ENCODE peak calls at places on chromosomes 6 and 20, in ten cellular contexts. K, O, L, Y, N, M, U, Z, D and P are unnamed samples.
A peak's percentile ranks its signal among the peaks of the same experiment; 100 is the strongest.

GRCh38 chr20:45944151-45944964 is 9.9 kb downstream of the PCIF1 start:
- DNase-seq in K (no peak), O (no peak), L (no peak), Y (no peak), N (no peak), M (no peak), U (no peak), Z (no peak), D (peak; percentile 28), P (no peak)

GRCh38 chr20:50848341-50848808 is 53.5 kb downstream of the BCAS4 start:
- DNase-seq in K (no peak), O (no peak), L (no peak), Y (peak; percentile 93), N (no peak), M (no peak), U (no peak), Z (peak; percentile 33), D (no peak), P (no peak)

GRCh38 chr6:108780784-108781183 is 67.4 kb upstream of the ARMC2 start:
- DNase-seq in K (no peak), O (no peak), L (no peak), Y (no peak), N (no peak), M (no peak), U (no peak), Z (no peak), D (no peak), P (no peak)

GRCh38 chr20:36647194-36648121 is 1.5 kb upstream of the SLA2 start:
- DNase-seq in K (no peak), O (no peak), L (no peak), Y (no peak), N (no peak), M (no peak), U (no peak), Z (no peak), D (no peak), P (no peak)

GRCh38 chr6:133468591-133468990 is 227.4 kb downstream of the EYA4 start:
- DNase-seq in K (no peak), O (no peak), L (no peak), Y (no peak), N (no peak), M (no peak), U (no peak), Z (no peak), D (no peak), P (no peak)

GRCh38 chr20:62376112-62377063 is 9.3 kb upstream of the LAMA5 start:
- DNase-seq in K (no peak), O (peak; percentile 63), L (peak; percentile 32), Y (peak; percentile 70), N (no peak), M (no peak), U (peak; percentile 64), Z (peak; percentile 55), D (no peak), P (no peak)

GRCh38 chr20:58447733-58448391 is 58.8 kb downstream of the VAPB start:
- DNase-seq in K (peak; percentile 66), O (no peak), L (peak; percentile 58), Y (peak; percentile 65), N (no peak), M (no peak), U (peak; percentile 53), Z (no peak), D (peak; percentile 48), P (no peak)

GRCh38 chr20:1858859-1859258 is 36.3 kb upstream of the SIRPA start:
- DNase-seq in K (no peak), O (no peak), L (peak; percentile 25), Y (no peak), N (no peak), M (no peak), U (no peak), Z (no peak), D (no peak), P (no peak)

GRCh38 chr6:134746125-134746524 is 203.8 kb downstream of the ALDH8A1 start:
- DNase-seq in K (no peak), O (no peak), L (no peak), Y (no peak), N (no peak), M (no peak), U (no peak), Z (no peak), D (no peak), P (no peak)

GRCh38 chr20:50627747-50628146 is 63.6 kb downstream of the RIPOR3 start:
- DNase-seq in K (no peak), O (no peak), L (no peak), Y (no peak), N (no peak), M (no peak), U (no peak), Z (no peak), D (no peak), P (no peak)

GRCh38 chr20:63280929-63281545 is 8.4 kb downstream of the ARFGAP1 start:
- DNase-seq in K (no peak), O (no peak), L (no peak), Y (no peak), N (no peak), M (no peak), U (no peak), Z (no peak), D (peak; percentile 49), P (no peak)

GRCh38 chr6:30570263-30570662 is 979 bp upstream of the ABCF1 start:
- DNase-seq in K (no peak), O (no peak), L (no peak), Y (no peak), N (no peak), M (no peak), U (no peak), Z (no peak), D (no peak), P (no peak)
- TF ChIP-seq POLR2A in K (no peak), O (no peak), L (no peak), Y (no peak), N (no peak), M (no peak), U (no peak), Z (no peak), D (no peak), P (no peak)

DNA sequence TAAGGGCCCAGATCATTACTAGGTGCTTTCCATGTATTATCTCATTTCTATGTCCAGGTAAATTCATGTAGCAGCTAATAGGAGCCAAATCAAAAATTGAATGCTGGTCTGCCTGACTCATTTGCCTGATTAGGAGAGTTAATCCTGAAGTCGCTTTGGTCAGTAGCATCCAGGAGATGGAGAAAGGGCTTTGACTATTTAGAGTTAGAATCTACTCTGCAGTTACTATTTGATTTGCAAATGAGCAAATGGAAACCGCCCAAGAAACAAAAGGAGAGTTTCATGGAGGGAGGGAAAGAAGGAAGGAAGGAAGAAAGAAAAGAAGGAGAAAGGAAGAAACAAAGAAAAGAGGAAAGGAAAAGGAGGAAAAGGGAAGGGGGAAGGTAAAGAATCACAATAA is 539.6 kb upstream of the MMS22L start:
- DNase-seq in K (no peak), O (no peak), L (no peak), Y (no peak), N (no peak), M (no peak), U (no peak), Z (no peak), D (no peak), P (no peak)
- TF ChIP-seq POLR2A in K (no peak), O (no peak), L (no peak), Y (no peak), N (no peak), M (no peak), U (no peak), Z (no peak), D (no peak), P (no peak)

GRCh38 chr20:49398401-49399144 is 83.9 kb downstream of the KCNB1 start:
- DNase-seq in K (no peak), O (no peak), L (no peak), Y (no peak), N (no peak), M (no peak), U (no peak), Z (no peak), D (peak; percentile 24), P (no peak)
- TF ChIP-seq POLR2A in K (no peak), O (no peak), L (no peak), Y (no peak), N (no peak), M (no peak), U (no peak), Z (no peak), D (no peak), P (no peak)

GRCh38 chr6:32576261-32576660 is 13.4 kb downstream of the HLA-DRB1 start:
- DNase-seq in K (no peak), O (no peak), L (no peak), Y (no peak), N (no peak), M (no peak), U (no peak), Z (no peak), D (no peak), P (no peak)
- TF ChIP-seq POLR2A in K (no peak), O (no peak), L (no peak), Y (no peak), N (no peak), M (no peak), U (no peak), Z (no peak), D (no peak), P (no peak)

DNA sequence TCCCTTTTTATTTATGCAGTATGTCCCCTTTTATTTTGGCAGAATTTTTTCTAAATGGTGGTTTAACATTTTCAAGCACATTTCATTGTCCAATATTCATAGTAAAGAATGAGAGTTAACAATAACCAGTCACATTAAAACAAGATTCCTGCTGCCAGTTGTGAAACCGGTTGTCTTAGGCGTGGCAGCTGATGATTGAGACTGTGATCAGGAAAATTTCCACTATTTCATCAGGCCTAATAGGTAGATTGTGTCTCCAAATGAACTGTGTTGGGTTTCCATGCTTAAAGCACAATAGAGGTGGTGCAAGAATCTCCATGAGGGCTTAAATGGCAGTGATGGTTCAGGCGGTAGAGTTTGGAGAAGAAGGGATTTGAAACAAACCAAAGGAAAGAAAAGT is 15.3 kb downstream of the PRDM1 start:
- DNase-seq in K (no peak), O (no peak), L (no peak), Y (no peak), N (no peak), M (no peak), U (no peak), Z (no peak), D (no peak), P (no peak)
- TF ChIP-seq POLR2A in K (no peak), O (no peak), L (no peak), Y (no peak), N (no peak), M (no peak), U (no peak), Z (no peak), D (no peak), P (no peak)

GRCh38 chr6:56595490-56596122 is 47.1 kb downstream of the DST start:
- DNase-seq in K (peak; percentile 76), O (peak; percentile 49), L (peak; percentile 30), Y (peak; percentile 21), N (no peak), M (no peak), U (no peak), Z (peak; percentile 29), D (peak; percentile 5), P (peak; percentile 7)
- TF ChIP-seq POLR2A in K (no peak), O (no peak), L (no peak), Y (no peak), N (no peak), M (no peak), U (no peak), Z (no peak), D (no peak), P (no peak)

GRCh38 chr6:137811121-137811911 is 55.7 kb upstream of the TNFAIP3 start:
- DNase-seq in K (peak; percentile 89), O (peak; percentile 54), L (peak; percentile 96), Y (peak; percentile 37), N (no peak), M (peak; percentile 90), U (peak; percentile 50), Z (peak; percentile 59), D (peak; percentile 76), P (peak; percentile 33)
- TF ChIP-seq POLR2A in K (no peak), O (no peak), L (no peak), Y (no peak), N (no peak), M (no peak), U (peak; percentile 26), Z (no peak), D (no peak), P (no peak)